ENCODE peak calls at places on chromosome 21, in nine cellular contexts. P is EL; M is right atrium auricular region; R is NCI-H187; W is NCI-H345; S is T-helper 1 cell; J is T-cell; T is stimulated activated CD4-positive, alpha-beta T cell treated with anti-CD3 and anti-CD28 coated beads, Interleukin-1b, Interleukin-23, amount 100 ng/mL, for 4 hours; Q is iris pigment epithelial cell. I is an unnamed sample.

GRCh38 chr21:42221581-42222345 is 2.8 kb downstream of the ABCG1 start:
- DNase-seq in P (no peak), M (no peak), R (no peak), W (no peak), S (no peak), J (no peak), T (no peak), Q (peak; percentile 10), I (no peak)

GRCh38 chr21:16342932-16343331 is 613.1 kb downstream of the USP25 start:
- DNase-seq in P (no peak), M (no peak), R (no peak), W (no peak), S (no peak), J (no peak), T (no peak), Q (no peak), I (no peak)

GRCh38 chr21:38443110-38443509 is 55.2 kb downstream of the ERG start:
- DNase-seq in P (no peak), M (no peak), R (no peak), W (no peak), S (no peak), J (no peak), T (no peak), Q (no peak), I (no peak)

GRCh38 chr21:46454634-46455390 is 3.9 kb upstream of the DIP2A start:
- DNase-seq in P (no peak), M (no peak), R (no peak), W (no peak), S (no peak), J (no peak), T (no peak), Q (no peak), I (no peak)

GRCh38 chr21:36075171-36075570 is 5.3 kb downstream of the CBR1 start:
- DNase-seq in P (no peak), M (no peak), R (no peak), W (no peak), S (no peak), J (no peak), T (no peak), Q (no peak), I (no peak)

GRCh38 chr21:42590431-42591131 is 62.8 kb upstream of the PDE9A start:
- DNase-seq in P (no peak), M (no peak), R (no peak), W (no peak), S (no peak), J (peak; percentile 32), T (no peak), Q (no peak), I (no peak)

GRCh38 chr21:34881421-34881820 is 167.7 kb downstream of the RUNX1 start:
- DNase-seq in P (peak; percentile 84), M (no peak), R (no peak), W (no peak), S (no peak), J (no peak), T (no peak), Q (peak; percentile 89), I (no peak)

GRCh38 chr21:31665397-31665796 is 5.9 kb downstream of the SOD1 start:
- DNase-seq in P (peak; percentile 26), M (no peak), R (no peak), W (no peak), S (no peak), J (no peak), T (no peak), Q (peak; percentile 47), I (no peak)

GRCh38 chr21:46207006-46207919 is 21.3 kb downstream of the LSS start:
- DNase-seq in P (no peak), M (no peak), R (no peak), W (no peak), S (no peak), J (no peak), T (no peak), Q (no peak), I (no peak)

GRCh38 chr21:31656199-31657095 is 3.0 kb upstream of the SOD1 start:
- DNase-seq in P (peak; percentile 21), M (no peak), R (no peak), W (no peak), S (no peak), J (no peak), T (peak; percentile 29), Q (peak; percentile 41), I (no peak)

GRCh38 chr21:37005548-37006242 is 807 bp upstream of the RIPPLY3 start:
- DNase-seq in P (no peak), M (no peak), R (no peak), W (no peak), S (no peak), J (no peak), T (no peak), Q (no peak), I (no peak)

GRCh38 chr21:45975017-45975595 is 6.5 kb upstream of the COL6A1 start:
- DNase-seq in P (peak; percentile 21), M (peak; percentile 82), R (no peak), W (no peak), S (no peak), J (no peak), T (no peak), Q (no peak), I (no peak)

GRCh38 chr21:33374080-33374873 is 28.9 kb upstream of the IFNGR2 start:
- DNase-seq in P (peak; percentile 53), M (no peak), R (peak; percentile 9), W (peak; percentile 31), S (peak; percentile 36), J (peak; percentile 54), T (peak; percentile 47), Q (peak; percentile 69), I (peak; percentile 38)

GRCh38 chr21:31351438-31351837 is 7.4 kb upstream of the TIAM1 start:
- DNase-seq in P (peak; percentile 83), M (no peak), R (no peak), W (no peak), S (no peak), J (no peak), T (no peak), Q (peak; percentile 80), I (no peak)

GRCh38 chr21:42555756-42556438 is 42.2 kb downstream of the SLC37A1 start:
- DNase-seq in P (no peak), M (no peak), R (no peak), W (no peak), S (no peak), J (no peak), T (no peak), Q (no peak), I (no peak)

GRCh38 chr21:38761531-38761930 is 44.2 kb upstream of the ETS2 start:
- DNase-seq in P (no peak), M (no peak), R (no peak), W (no peak), S (no peak), J (no peak), T (no peak), Q (no peak), I (no peak)

GRCh38 chr21:39110431-39110830 is 72.8 kb downstream of the PSMG1 start:
- DNase-seq in P (no peak), M (no peak), R (no peak), W (no peak), S (no peak), J (no peak), T (no peak), Q (no peak), I (no peak)

GRCh38 chr21:37266515-37267221 is 466 bp downstream of the VPS26C start:
- DNase-seq in P (peak; percentile 54), M (peak; percentile 58), R (peak; percentile 81), W (peak; percentile 93), S (no peak), J (no peak), T (no peak), Q (peak; percentile 50), I (peak; percentile 64)

GRCh38 chr21:44785620-44786344 is 15.8 kb downstream of the UBE2G2 start:
- DNase-seq in P (peak; percentile 37), M (no peak), R (peak; percentile 63), W (peak; percentile 87), S (no peak), J (no peak), T (no peak), Q (peak; percentile 78), I (no peak)